ENCODE peak calls at places on chromosome 1, in five cellular contexts. One of them, this sample, is unnamed. For H3K4me1, the result is how much of the 10 kb centered on the place peaks cover.

GRCh38 chr1:244672961-244673695 is 20.2 kb downstream of the DESI2 start:
- DNase-seq in body of pancreas: peak
- DNase-seq in aorta: no peak
- DNase-seq in adrenal gland: peak
- DNase-seq in heart right ventricle: peak
- DNase-seq in this sample: peak

GRCh38 chr1:164588388-164589341 is 29.7 kb downstream of the PBX1 start:
- DNase-seq in aorta: peak
- DNase-seq in heart right ventricle: peak
- DNase-seq in adrenal gland: peak
- DNase-seq in body of pancreas: peak
- DNase-seq in this sample: peak

GRCh38 chr1:213570487-213570886 is 417.3 kb upstream of the PROX1 start:
- DNase-seq in adrenal gland: no peak
- DNase-seq in heart right ventricle: no peak
- DNase-seq in aorta: no peak
- DNase-seq in body of pancreas: no peak
- DNase-seq in this sample: no peak

GRCh38 chr1:116521186-116521585 is 49.6 kb downstream of the CD58 start:
- DNase-seq in adrenal gland: no peak
- DNase-seq in aorta: no peak
- DNase-seq in heart right ventricle: no peak
- DNase-seq in body of pancreas: no peak
- DNase-seq in this sample: peak

GRCh38 chr1:108070662-108071061 is 105.7 kb upstream of the VAV3 start:
- DNase-seq in adrenal gland: no peak
- DNase-seq in heart right ventricle: no peak
- DNase-seq in body of pancreas: no peak
- DNase-seq in aorta: no peak
- DNase-seq in this sample: no peak

GRCh38 chr1:28971980-28972771 is 57.8 kb downstream of the EPB41 start:
- DNase-seq in body of pancreas: no peak
- DNase-seq in heart right ventricle: no peak
- DNase-seq in adrenal gland: peak
- DNase-seq in aorta: no peak
- DNase-seq in this sample: peak

GRCh38 chr1:174974711-174975111 is 25.0 kb upstream of the CACYBP start:
- DNase-seq in heart right ventricle: peak
- DNase-seq in aorta: no peak
- DNase-seq in adrenal gland: peak
- DNase-seq in body of pancreas: peak
- DNase-seq in this sample: no peak

GRCh38 chr1:23090056-23090455 is 70.8 kb downstream of the KDM1A start:
- DNase-seq in adrenal gland: no peak
- DNase-seq in aorta: no peak
- DNase-seq in body of pancreas: no peak
- DNase-seq in heart right ventricle: no peak
- DNase-seq in this sample: no peak

GRCh38 chr1:193799371-193799770 is 613.0 kb upstream of the B3GALT2 start:
- DNase-seq in aorta: no peak
- DNase-seq in heart right ventricle: no peak
- DNase-seq in adrenal gland: no peak
- DNase-seq in body of pancreas: no peak
- DNase-seq in this sample: no peak

GRCh38 chr1:239810071-239810481 is 281.6 kb upstream of the FMN2 start:
- DNase-seq in body of pancreas: no peak
- DNase-seq in aorta: no peak
- DNase-seq in adrenal gland: no peak
- DNase-seq in heart right ventricle: no peak
- DNase-seq in this sample: no peak

GRCh38 chr1:240070188-240070587 is 21.5 kb upstream of the FMN2 start:
- DNase-seq in body of pancreas: no peak
- DNase-seq in adrenal gland: no peak
- DNase-seq in heart right ventricle: no peak
- DNase-seq in aorta: no peak
- DNase-seq in this sample: no peak

GRCh38 chr1:94801919-94802546 is 18.1 kb upstream of the SLC44A3 start:
- DNase-seq in aorta: peak
- DNase-seq in body of pancreas: peak
- DNase-seq in adrenal gland: peak
- DNase-seq in heart right ventricle: peak
- DNase-seq in this sample: peak

DNA sequence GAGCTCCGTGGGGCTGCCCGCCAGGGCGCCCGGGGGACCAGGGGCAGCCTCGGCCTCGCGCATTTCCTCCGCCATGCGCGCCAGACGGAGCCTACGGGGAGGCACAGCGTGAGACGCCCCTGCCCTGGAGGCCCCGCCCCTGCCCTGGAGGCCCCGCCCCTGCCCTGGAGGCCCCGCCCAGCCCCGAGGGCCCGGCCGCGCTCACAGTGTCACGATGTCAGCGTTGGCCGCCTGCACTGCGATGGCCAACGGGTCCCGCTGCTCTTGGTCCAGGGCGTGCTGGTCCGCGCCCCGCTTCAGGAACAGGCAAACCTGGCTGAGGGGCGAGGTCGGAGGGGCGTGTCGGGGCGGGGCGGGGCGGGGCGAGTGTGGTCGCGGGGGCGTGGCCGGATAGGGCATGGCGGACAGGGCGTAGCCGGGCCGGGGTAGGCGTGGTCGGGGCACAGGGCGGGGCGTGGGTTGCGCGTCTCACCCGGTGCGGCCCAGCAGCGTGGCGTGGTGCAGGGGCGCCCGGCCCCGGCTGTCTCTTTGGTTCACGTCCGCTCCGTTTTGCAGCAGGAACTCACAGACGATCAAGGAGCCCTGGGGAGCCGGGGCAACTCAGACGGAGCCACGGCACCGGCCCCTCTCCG is 13.5 kb downstream of the SCNN1D start:
- DNase-seq in body of pancreas: peak
- DNase-seq in aorta: no peak
- DNase-seq in adrenal gland: no peak
- DNase-seq in heart right ventricle: no peak
- DNase-seq in this sample: no peak
- H3K4me1 ChIP-seq in body of pancreas: under half
- H3K4me1 ChIP-seq in aorta: under half
- H3K4me1 ChIP-seq in adrenal gland: under half
- H3K4me1 ChIP-seq in heart right ventricle: under half
- H3K4me1 ChIP-seq in this sample: under half

GRCh38 chr1:200887036-200887435 is 7.7 kb upstream of the INAVA start:
- DNase-seq in heart right ventricle: no peak
- DNase-seq in body of pancreas: no peak
- DNase-seq in aorta: no peak
- DNase-seq in adrenal gland: no peak
- DNase-seq in this sample: no peak
- H3K4me1 ChIP-seq in heart right ventricle: under half
- H3K4me1 ChIP-seq in body of pancreas: under half
- H3K4me1 ChIP-seq in aorta: under half
- H3K4me1 ChIP-seq in adrenal gland: under half
- H3K4me1 ChIP-seq in this sample: under half

DNA sequence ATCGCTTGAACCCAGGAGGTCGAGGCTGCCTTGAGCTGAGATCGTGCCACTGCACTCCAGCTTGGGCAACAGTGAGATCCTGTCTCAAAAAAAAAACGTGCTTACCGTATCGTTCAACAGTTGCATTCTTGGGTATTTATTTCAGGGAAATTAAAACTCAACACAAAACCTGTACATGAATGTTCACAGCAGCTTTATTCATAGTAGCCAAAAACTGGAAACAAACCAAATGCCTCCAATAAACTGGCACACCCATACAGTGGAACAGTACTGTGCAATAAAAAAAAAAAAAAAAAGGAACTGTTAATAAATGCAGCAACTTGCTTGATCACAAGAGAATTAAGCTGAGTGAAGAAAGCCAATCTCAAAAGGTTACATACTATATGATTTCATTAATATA is 6.7 kb downstream of the KHDRBS1 start:
- DNase-seq in adrenal gland: no peak
- DNase-seq in heart right ventricle: no peak
- DNase-seq in body of pancreas: no peak
- DNase-seq in aorta: no peak
- DNase-seq in this sample: no peak
- H3K4me1 ChIP-seq in adrenal gland: under half
- H3K4me1 ChIP-seq in heart right ventricle: half or more
- H3K4me1 ChIP-seq in body of pancreas: half or more
- H3K4me1 ChIP-seq in aorta: under half
- H3K4me1 ChIP-seq in this sample: under half

GRCh38 chr1:156709031-156709430 is 3.6 kb upstream of the CRABP2 start:
- DNase-seq in aorta: no peak
- DNase-seq in body of pancreas: no peak
- DNase-seq in heart right ventricle: no peak
- DNase-seq in adrenal gland: no peak
- DNase-seq in this sample: no peak

GRCh38 chr1:156706647-156707008 is 1.2 kb upstream of the CRABP2 start:
- DNase-seq in aorta: peak
- DNase-seq in body of pancreas: peak
- DNase-seq in heart right ventricle: peak
- DNase-seq in adrenal gland: peak
- DNase-seq in this sample: peak

GRCh38 chr1:156707027-156707426 is 1.6 kb upstream of the CRABP2 start:
- DNase-seq in aorta: no peak
- DNase-seq in adrenal gland: no peak
- DNase-seq in body of pancreas: no peak
- DNase-seq in heart right ventricle: no peak
- DNase-seq in this sample: no peak

GRCh38 chr1:156707486-156708244 is 2.3 kb upstream of the CRABP2 start:
- DNase-seq in heart right ventricle: no peak
- DNase-seq in body of pancreas: no peak
- DNase-seq in aorta: no peak
- DNase-seq in adrenal gland: no peak
- DNase-seq in this sample: no peak

DNA sequence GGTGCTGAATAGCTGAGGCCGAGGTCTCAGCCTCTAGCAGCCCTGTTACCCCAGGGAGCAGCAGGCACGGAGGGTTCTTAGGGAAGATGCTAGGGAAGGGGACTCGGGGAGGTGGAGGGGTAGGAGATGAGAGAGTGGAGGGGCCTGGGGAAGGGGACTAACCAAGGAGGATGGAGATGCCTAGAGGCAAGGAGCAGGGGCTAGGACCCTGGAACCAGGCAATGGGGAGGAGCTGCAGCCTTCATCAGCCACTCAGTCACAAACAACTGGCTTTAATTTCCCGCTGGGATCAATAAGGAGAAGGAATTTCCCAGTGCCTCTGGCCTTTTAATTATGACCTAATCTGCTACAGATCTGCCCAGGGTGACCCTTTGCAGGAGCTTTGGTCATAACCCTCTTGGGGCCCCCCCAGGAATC is 2.9 kb upstream of the CRABP2 start:
- DNase-seq in heart right ventricle: no peak
- DNase-seq in adrenal gland: no peak
- DNase-seq in body of pancreas: no peak
- DNase-seq in aorta: no peak
- DNase-seq in this sample: no peak
- H3K4me1 ChIP-seq in heart right ventricle: under half
- H3K4me1 ChIP-seq in adrenal gland: under half
- H3K4me1 ChIP-seq in body of pancreas: under half
- H3K4me1 ChIP-seq in aorta: under half
- H3K4me1 ChIP-seq in this sample: half or more

DNA sequence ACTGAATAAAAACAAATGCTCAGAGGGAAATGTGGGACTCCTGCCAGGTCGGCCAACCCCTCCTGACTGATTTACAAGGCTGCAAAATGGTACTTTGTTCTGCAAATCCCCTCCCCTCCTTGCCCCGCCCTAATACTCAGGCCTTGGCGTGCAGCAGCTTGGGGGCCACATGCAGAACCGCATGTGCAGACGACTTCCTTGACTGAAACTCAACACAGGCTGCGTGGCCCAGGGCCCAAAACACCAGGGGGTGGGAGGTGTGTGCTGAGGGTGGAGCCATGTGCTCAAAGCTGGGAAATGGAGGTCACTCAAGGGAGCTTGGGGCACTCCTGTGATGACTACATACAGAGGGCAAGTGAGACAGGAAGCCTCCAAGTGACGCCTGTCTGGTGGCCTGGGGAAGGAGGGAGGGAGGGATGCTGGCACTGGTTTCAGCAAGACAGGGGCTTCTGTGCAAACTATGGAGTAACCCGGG is 87.2 kb downstream of the MRPL37 start:
- DNase-seq in aorta: peak
- DNase-seq in heart right ventricle: peak
- DNase-seq in body of pancreas: peak
- DNase-seq in adrenal gland: peak
- DNase-seq in this sample: peak
- H3K4me1 ChIP-seq in aorta: under half
- H3K4me1 ChIP-seq in heart right ventricle: half or more
- H3K4me1 ChIP-seq in body of pancreas: half or more
- H3K4me1 ChIP-seq in adrenal gland: under half
- H3K4me1 ChIP-seq in this sample: half or more

DNA sequence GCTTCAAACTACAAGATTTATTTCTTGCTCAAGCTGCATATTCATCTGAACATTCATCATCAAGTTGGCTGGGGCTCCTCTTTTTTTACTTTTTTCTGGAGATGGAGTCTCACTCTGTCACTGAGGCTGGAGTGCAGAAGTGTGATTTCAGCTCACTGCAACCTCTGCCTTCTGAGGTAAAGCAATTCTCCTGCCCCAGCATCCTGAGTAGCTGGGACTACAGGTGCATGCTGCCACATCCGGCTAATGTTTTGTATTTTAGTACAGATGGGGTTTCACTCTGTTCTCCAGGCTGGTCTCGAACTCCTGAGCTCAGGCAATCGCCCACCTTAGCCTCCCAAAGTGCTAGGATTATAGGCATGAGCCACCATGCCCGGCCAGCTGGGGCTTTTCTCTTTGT is 88.3 kb upstream of the C1orf105 start:
- DNase-seq in adrenal gland: no peak
- DNase-seq in aorta: no peak
- DNase-seq in heart right ventricle: no peak
- DNase-seq in body of pancreas: no peak
- DNase-seq in this sample: no peak
- H3K4me1 ChIP-seq in adrenal gland: under half
- H3K4me1 ChIP-seq in aorta: under half
- H3K4me1 ChIP-seq in heart right ventricle: under half
- H3K4me1 ChIP-seq in body of pancreas: under half
- H3K4me1 ChIP-seq in this sample: under half

DNA sequence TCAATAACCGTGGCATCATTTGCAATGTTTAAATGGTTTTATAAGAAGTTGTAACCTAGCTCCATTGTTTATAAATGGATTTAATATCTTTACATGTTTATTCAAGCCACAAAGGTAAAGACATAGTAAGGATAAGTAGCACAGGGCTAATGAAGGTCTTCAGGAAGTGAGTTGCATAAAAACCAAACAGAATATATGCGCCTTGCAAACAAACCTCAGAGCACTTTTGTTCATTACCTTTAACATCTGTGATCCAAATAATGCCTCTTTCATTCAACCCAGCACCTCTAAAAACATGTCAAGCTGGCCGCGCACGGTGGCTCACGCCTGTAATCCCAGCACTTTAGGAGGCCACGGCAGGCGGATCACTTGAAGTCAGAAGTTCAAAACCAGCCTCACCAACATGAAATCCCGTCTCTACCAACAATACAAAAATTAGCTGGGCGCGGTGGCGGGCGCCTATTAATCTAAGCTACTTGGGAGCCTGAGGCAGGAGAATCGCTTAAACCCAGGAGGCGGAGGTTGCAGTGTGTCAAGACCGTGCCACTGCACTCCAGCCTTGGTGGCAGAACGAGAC is 25.3 kb downstream of the BRINP3 start:
- DNase-seq in adrenal gland: no peak
- DNase-seq in aorta: peak
- DNase-seq in heart right ventricle: no peak
- DNase-seq in body of pancreas: no peak
- DNase-seq in this sample: no peak
- H3K4me1 ChIP-seq in adrenal gland: under half
- H3K4me1 ChIP-seq in aorta: under half
- H3K4me1 ChIP-seq in heart right ventricle: under half
- H3K4me1 ChIP-seq in body of pancreas: under half
- H3K4me1 ChIP-seq in this sample: under half